ENCODE peak calls at places on chromosomes 12 and 14, in eight cellular contexts. B is mammary epithelial cell, X is heart left ventricle, W is gastrocnemius medialis, Y is BE2C, S is AG04450, P is fibroblast of lung, O is cardiac muscle cell. J is an unnamed sample. For H3K9me3, the result is how much of the 10 kb centered on the place peaks cover.

GRCh38 chr12:108696111-108696995 is 35.0 kb downstream of the CORO1C start:
- DNase-seq in B (peak), X (no peak), W (no peak), Y (no peak), S (peak), P (peak), O (no peak), J (no peak)

GRCh38 chr14:97071177-97071576 is 274.0 kb downstream of the VRK1 start:
- DNase-seq in B (no peak), X (no peak), W (no peak), Y (no peak), S (no peak), P (no peak), O (no peak), J (no peak)

GRCh38 chr14:24096545-24097181 is 2.6 kb downstream of the PCK2 start:
- DNase-seq in B (no peak), X (peak), W (no peak), Y (no peak), S (no peak), P (no peak), O (no peak), J (no peak)

GRCh38 chr12:55965240-55965639 is 602 bp downstream of the PMEL start:
- DNase-seq in B (no peak), X (no peak), W (no peak), Y (no peak), S (no peak), P (no peak), O (no peak), J (no peak)

GRCh38 chr14:90628825-90629224 is 187.4 kb downstream of the TTC7B start:
- DNase-seq in B (no peak), X (peak), W (no peak), Y (no peak), S (no peak), P (no peak), O (no peak), J (no peak)

GRCh38 chr12:57875753-57876547 is 29.4 kb upstream of the CTDSP2 start:
- DNase-seq in B (no peak), X (no peak), W (no peak), Y (no peak), S (no peak), P (no peak), O (no peak), J (no peak)

GRCh38 chr14:88013750-88014349 is 8.9 kb downstream of the GPR65 start:
- DNase-seq in B (peak), X (peak), W (peak), Y (peak), S (peak), P (peak), O (peak), J (peak)

GRCh38 chr12:75878382-75878720 is 153.2 kb downstream of the PHLDA1 start:
- DNase-seq in B (peak), X (no peak), W (no peak), Y (no peak), S (peak), P (peak), O (no peak), J (peak)

GRCh38 chr12:87427770-87428169 is 601.4 kb downstream of the C12orf50 start:
- DNase-seq in B (peak), X (no peak), W (no peak), Y (no peak), S (no peak), P (no peak), O (no peak), J (no peak)

GRCh38 chr12:57280234-57281062 is 29.5 kb upstream of the STAC3 start:
- DNase-seq in B (peak), X (no peak), W (no peak), Y (peak), S (peak), P (peak), O (no peak), J (no peak)

GRCh38 chr14:50775357-50775756 is 55.6 kb downstream of the NIN start:
- DNase-seq in B (peak), X (no peak), W (no peak), Y (no peak), S (peak), P (peak), O (no peak), J (no peak)

GRCh38 chr12:51591020-51591901 is at the start of gene SCN8A:
- DNase-seq in B (no peak), X (peak), W (no peak), Y (peak), S (no peak), P (peak), O (peak), J (peak)

GRCh38 chr12:123479442-123480180 is 21.7 kb downstream of the SNRNP35 start:
- DNase-seq in B (no peak), X (peak), W (no peak), Y (no peak), S (no peak), P (no peak), O (no peak), J (no peak)

GRCh38 chr12:55955800-55956508 is 9.9 kb downstream of the PMEL start:
- DNase-seq in B (peak), X (no peak), W (no peak), Y (peak), S (no peak), P (peak), O (no peak), J (peak)

GRCh38 chr14:105878125-105878524 is 351.7 kb downstream of the TMEM121 start:
- DNase-seq in B (no peak), X (no peak), W (no peak), Y (no peak), S (no peak), P (no peak), O (no peak), J (peak)

GRCh38 chr12:124713436-124714082 is 146.1 kb upstream of the NCOR2 start:
- DNase-seq in B (no peak), X (peak), W (no peak), Y (no peak), S (no peak), P (peak), O (no peak), J (no peak)

GRCh38 chr14:89720741-89721315 is 233.7 kb downstream of the EFCAB11 start:
- DNase-seq in B (no peak), X (peak), W (no peak), Y (no peak), S (no peak), P (no peak), O (no peak), J (no peak)

GRCh38 chr12:26527702-26528101 is 305.3 kb downstream of the ITPR2 start:
- DNase-seq in B (no peak), X (no peak), W (no peak), Y (no peak), S (no peak), P (no peak), O (no peak), J (no peak)

GRCh38 chr14:100278702-100279101 is 27.5 kb downstream of the SLC25A29 start:
- DNase-seq in B (peak), X (no peak), W (no peak), Y (no peak), S (no peak), P (peak), O (no peak), J (no peak)

GRCh38 chr12:120095356-120096135 is 21.0 kb downstream of the RAB35 start:
- DNase-seq in B (no peak), X (peak), W (no peak), Y (no peak), S (no peak), P (no peak), O (no peak), J (no peak)

GRCh38 chr12:96720363-96720705 is 186.7 kb upstream of the NEDD1 start:
- DNase-seq in B (peak), X (no peak), W (no peak), Y (no peak), S (no peak), P (no peak), O (no peak), J (no peak)

GRCh38 chr14:103562135-103562384 is 397 bp downstream of the BAG5 start:
- DNase-seq in B (no peak), X (peak), W (no peak), Y (no peak), S (no peak), P (no peak), O (peak), J (no peak)

GRCh38 chr14:103391048-103391447 is 5.8 kb downstream of the MARK3 start:
- DNase-seq in B (peak), X (no peak), W (no peak), Y (peak), S (peak), P (peak), O (peak), J (peak)

GRCh38 chr14:94643316-94644101 is 31.3 kb downstream of the SERPINA3 start:
- DNase-seq in B (no peak), X (no peak), W (no peak), Y (no peak), S (no peak), P (no peak), O (no peak), J (no peak)

GRCh38 chr14:89794096-89794495 is 160.4 kb downstream of the EFCAB11 start:
- DNase-seq in B (no peak), X (peak), W (peak), Y (no peak), S (no peak), P (peak), O (no peak), J (no peak)

GRCh38 chr12:122651520-122652224 is 51.5 kb downstream of the HCAR2 start:
- DNase-seq in B (no peak), X (no peak), W (no peak), Y (no peak), S (no peak), P (no peak), O (no peak), J (no peak)

GRCh38 chr12:101570022-101570421 is 24.7 kb upstream of the MYBPC1 start:
- DNase-seq in B (peak), X (no peak), W (no peak), Y (no peak), S (peak), P (peak), O (no peak), J (no peak)

GRCh38 chr14:72377016-72377415 is 444.8 kb downstream of the RGS6 start:
- DNase-seq in B (no peak), X (no peak), W (no peak), Y (no peak), S (no peak), P (no peak), O (no peak), J (no peak)

GRCh38 chr12:118053071-118053985 is 7.7 kb downstream of the WSB2 start:
- DNase-seq in B (no peak), X (no peak), W (no peak), Y (no peak), S (no peak), P (no peak), O (no peak), J (no peak)

GRCh38 chr12:93226356-93226755 is 151.4 kb upstream of the NUDT4 start:
- DNase-seq in B (peak), X (no peak), W (no peak), Y (no peak), S (no peak), P (no peak), O (no peak), J (no peak)

GRCh38 chr12:92735131-92735721 is 32.4 kb downstream of the PLEKHG7 start:
- DNase-seq in B (peak), X (no peak), W (no peak), Y (no peak), S (peak), P (peak), O (no peak), J (no peak)

GRCh38 chr12:46436741-46437140 is 64.2 kb upstream of the SLC38A2 start:
- DNase-seq in B (no peak), X (no peak), W (no peak), Y (no peak), S (no peak), P (no peak), O (no peak), J (no peak)

GRCh38 chr12:91406920-91407341 is 224.3 kb upstream of the DCN start:
- DNase-seq in B (peak), X (no peak), W (no peak), Y (no peak), S (no peak), P (no peak), O (no peak), J (no peak)

GRCh38 chr12:51527872-51528271 is 63.2 kb upstream of the SCN8A start:
- DNase-seq in B (no peak), X (no peak), W (no peak), Y (no peak), S (no peak), P (no peak), O (no peak), J (no peak)

GRCh38 chr14:67416085-67416484 is 4.1 kb upstream of the PLEK2 start:
- DNase-seq in B (no peak), X (no peak), W (no peak), Y (no peak), S (no peak), P (no peak), O (no peak), J (no peak)

GRCh38 chr14:67420102-67420739 is 8.3 kb upstream of the PLEK2 start:
- DNase-seq in B (peak), X (no peak), W (no peak), Y (peak), S (no peak), P (no peak), O (no peak), J (peak)

GRCh38 chr14:67417633-67418032 is 5.7 kb upstream of the PLEK2 start:
- DNase-seq in B (no peak), X (no peak), W (no peak), Y (no peak), S (no peak), P (no peak), O (no peak), J (no peak)

GRCh38 chr14:67416810-67417209 is 4.8 kb upstream of the PLEK2 start:
- DNase-seq in B (no peak), X (no peak), W (no peak), Y (no peak), S (no peak), P (no peak), O (no peak), J (no peak)

GRCh38 chr14:67418368-67419174 is 6.6 kb upstream of the PLEK2 start:
- DNase-seq in B (peak), X (no peak), W (no peak), Y (no peak), S (no peak), P (no peak), O (no peak), J (no peak)
- TF ChIP-seq CTCF in B (no peak), X (no peak), W (no peak), Y (no peak), S (no peak), P (no peak), O (no peak), J (no peak)

GRCh38 chr12:42541965-42542364 is 47.6 kb downstream of the PRICKLE1 start:
- DNase-seq in B (no peak), X (no peak), W (no peak), Y (no peak), S (no peak), P (no peak), O (no peak), J (no peak)

GRCh38 chr12:42550815-42551214 is 38.7 kb downstream of the PRICKLE1 start:
- DNase-seq in B (no peak), X (no peak), W (no peak), Y (no peak), S (no peak), P (no peak), O (no peak), J (no peak)

DNA sequence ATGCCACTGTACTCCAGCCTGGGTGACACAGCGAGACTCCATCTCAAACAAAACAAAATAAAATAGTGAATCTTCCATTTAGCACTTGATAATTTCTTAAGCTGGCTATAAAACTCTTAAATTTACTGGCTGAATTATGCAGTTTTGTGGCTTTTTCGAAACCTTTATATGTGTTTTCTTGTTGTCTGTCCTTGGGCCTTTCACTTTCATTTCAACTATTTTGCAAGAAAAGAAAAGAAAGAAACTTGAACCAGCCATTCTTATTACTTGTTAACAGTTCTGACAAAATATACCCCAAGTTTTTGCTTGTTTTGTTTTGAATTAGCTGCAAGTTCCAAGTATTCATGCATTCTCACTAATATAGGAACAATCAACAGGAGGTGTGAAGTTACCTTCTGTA is 42.8 kb downstream of the PRICKLE1 start:
- DNase-seq in B (no peak), X (no peak), W (no peak), Y (no peak), S (no peak), P (no peak), O (no peak), J (no peak)
- H3K9me3 ChIP-seq in B (under half), X (under half), W (under half), Y (under half), S (under half), P (under half), O (under half), J (under half)

DNA sequence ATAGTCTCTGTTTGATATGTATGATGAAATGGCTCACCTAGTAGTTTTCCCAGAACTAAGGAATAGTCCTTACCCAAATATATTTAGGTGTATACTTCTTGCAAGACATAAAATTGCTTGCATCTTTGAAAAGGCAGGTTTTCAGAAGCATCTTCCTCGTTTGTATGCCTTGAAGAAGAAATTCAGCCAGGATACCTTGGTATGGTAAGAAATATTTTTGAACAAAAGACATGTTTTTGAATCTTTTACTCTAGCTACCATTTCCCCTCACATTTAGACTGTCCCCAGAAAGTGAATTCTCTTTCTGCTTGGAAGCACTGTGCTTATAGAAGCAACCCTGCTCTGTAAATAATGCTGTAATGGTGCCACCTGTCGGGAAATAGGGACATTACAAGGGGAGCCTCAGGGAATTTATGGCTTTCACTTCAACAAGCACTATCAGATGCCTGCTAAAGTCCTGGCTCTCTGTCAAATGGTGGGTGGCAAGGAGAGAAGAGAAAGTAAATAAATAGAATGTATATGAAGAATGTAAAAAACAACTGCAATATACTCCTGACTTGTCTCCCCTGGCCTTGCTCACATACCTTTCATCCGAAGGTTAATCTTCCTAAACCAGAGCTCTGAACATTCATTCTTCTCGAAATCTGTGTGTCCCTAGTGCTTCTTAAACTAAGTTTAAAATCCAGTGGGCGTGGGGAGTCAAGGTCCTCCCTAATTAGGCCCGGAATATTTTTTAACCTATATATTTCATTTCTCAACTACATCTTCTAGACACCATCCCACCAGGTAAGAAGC is 6.1 kb downstream of the CCDC184 start:
- DNase-seq in B (peak), X (peak), W (no peak), Y (peak), S (no peak), P (peak), O (peak), J (peak)
- TF ChIP-seq CTCF in B (peak), X (peak), W (peak), Y (peak), S (peak), P (peak), O (peak), J (peak)

GRCh38 chr12:133221241-133221640 is 14.4 kb downstream of the ANHX start:
- DNase-seq in B (no peak), X (no peak), W (no peak), Y (no peak), S (no peak), P (no peak), O (no peak), J (no peak)

GRCh38 chr12:133217219-133217618 is 18.5 kb downstream of the ANHX start:
- DNase-seq in B (no peak), X (no peak), W (no peak), Y (no peak), S (no peak), P (no peak), O (no peak), J (no peak)

GRCh38 chr12:133222211-133222610 is 13.5 kb downstream of the ANHX start:
- DNase-seq in B (no peak), X (no peak), W (no peak), Y (no peak), S (no peak), P (no peak), O (no peak), J (no peak)

GRCh38 chr12:133215724-133216123 is 20.0 kb downstream of the ANHX start:
- DNase-seq in B (no peak), X (no peak), W (no peak), Y (no peak), S (no peak), P (no peak), O (no peak), J (no peak)

GRCh38 chr12:133220521-133220920 is 15.2 kb downstream of the ANHX start:
- DNase-seq in B (no peak), X (no peak), W (no peak), Y (no peak), S (no peak), P (no peak), O (no peak), J (no peak)
- H3K9me3 ChIP-seq in B (half or more), X (under half), W (under half), Y (under half), S (half or more), P (under half), O (under half), J (half or more)

DNA sequence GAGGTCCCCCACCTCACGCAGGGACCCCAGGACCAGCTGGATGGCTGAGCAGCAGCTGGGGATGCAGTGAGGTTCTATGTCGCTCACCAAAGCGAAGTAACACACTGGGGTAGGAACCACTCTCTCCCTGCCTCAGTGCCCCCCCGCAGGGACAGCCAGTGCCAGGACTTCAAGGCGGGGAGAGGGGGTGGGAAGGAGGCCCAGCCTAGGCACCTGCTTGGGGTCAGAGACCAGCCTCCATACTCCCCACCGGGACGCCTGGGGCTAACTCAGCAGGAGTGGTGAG is 7.1 kb downstream of the AKT1 start:
- DNase-seq in B (no peak), X (no peak), W (no peak), Y (no peak), S (no peak), P (no peak), O (no peak), J (no peak)
- TF ChIP-seq CTCF in B (no peak), X (no peak), W (no peak), Y (no peak), S (no peak), P (no peak), O (no peak), J (no peak)

DNA sequence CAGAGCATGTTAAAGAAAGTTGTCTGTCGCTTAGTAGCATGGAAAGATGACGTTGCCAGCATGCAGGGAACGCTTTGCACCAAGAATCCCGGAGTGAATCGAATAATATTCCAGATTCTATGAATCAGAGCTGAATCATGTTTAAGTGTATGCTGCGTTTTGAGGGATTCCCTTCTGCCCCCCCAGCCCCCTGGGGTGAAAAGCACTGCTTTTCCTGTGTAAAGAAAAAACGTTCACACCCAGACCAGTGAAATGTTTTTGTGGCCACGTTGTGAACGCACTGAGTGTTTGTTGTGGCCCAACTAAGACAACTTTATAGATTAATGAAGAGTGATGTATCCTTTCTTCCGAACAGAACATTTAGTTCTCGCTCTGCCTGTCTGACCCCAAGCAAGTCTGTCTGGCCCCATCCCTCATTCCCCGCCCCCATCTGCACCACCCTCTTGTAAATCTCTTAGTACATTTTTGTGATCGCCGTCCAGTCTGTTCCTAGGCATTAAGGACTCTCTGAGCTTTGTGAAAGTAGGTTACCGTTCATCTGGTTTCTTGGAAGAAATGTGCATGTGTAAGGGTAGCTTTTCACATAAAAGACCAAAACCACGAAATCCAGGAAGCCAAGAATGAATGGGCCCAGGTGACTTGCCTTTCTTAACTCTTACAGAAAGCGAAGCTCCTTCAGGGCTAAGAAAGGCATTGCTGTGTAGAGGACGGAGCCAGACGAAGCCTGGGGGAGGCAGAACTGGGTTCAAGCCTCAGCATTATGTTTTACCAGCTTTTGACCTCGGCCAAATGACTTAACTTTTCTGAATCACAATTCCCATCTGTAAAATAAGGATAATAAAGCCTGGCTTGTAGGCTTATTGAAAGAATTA is 103.1 kb downstream of the SAMD4A start:
- DNase-seq in B (no peak), X (no peak), W (no peak), Y (no peak), S (peak), P (peak), O (no peak), J (peak)
- H3K9me3 ChIP-seq in B (under half), X (under half), W (under half), Y (under half), S (under half), P (under half), O (under half), J (under half)